ENCODE peak calls at places on chromosomes 11 and 22, in ten cellular contexts. P is fibroblast of lung, G is prostate gland, S is BJ, B is transverse colon, I is psoas muscle, H is AG10803, D is GM23338, N is fibroblast of pulmonary artery, A is uterus. F is an unnamed sample.

GRCh38 chr11:126993599-126993998 is 7.0 kb downstream of the KIRREL3 start:
- DNase-seq in A (no peak), B (no peak), P (no peak), I (no peak), G (no peak), H (peak; percentile 70), D (no peak), N (no peak), S (peak; percentile 65), F (no peak)

GRCh38 chr11:45879803-45880685 is 5.4 kb upstream of the MAPK8IP1 start:
- DNase-seq in I (no peak), S (no peak), A (peak; percentile 47), H (peak; percentile 16), P (no peak), G (no peak), B (no peak), N (peak; percentile 12), D (no peak), F (no peak)

GRCh38 chr11:58285483-58286040 is 17.5 kb upstream of the OR10W1 start:
- DNase-seq in G (no peak), H (no peak), B (no peak), N (no peak), A (no peak), I (no peak), D (no peak), P (no peak), S (no peak), F (no peak)

GRCh38 chr11:123393312-123393927 is 36.6 kb upstream of the GRAMD1B start:
- DNase-seq in P (no peak), H (no peak), B (no peak), D (no peak), S (no peak), A (no peak), I (no peak), N (no peak), G (no peak), F (no peak)

GRCh38 chr11:62805991-62806441 is 776 bp upstream of the NXF1 start:
- DNase-seq in B (peak; percentile 16), I (no peak), A (no peak), H (no peak), S (no peak), N (peak; percentile 13), P (no peak), G (no peak), D (peak; percentile 47), F (peak; percentile 41)

GRCh38 chr11:45470151-45471001 is 184.2 kb upstream of the SYT13 start:
- DNase-seq in N (peak; percentile 82), B (no peak), A (peak; percentile 37), I (peak; percentile 54), D (no peak), S (no peak), P (peak; percentile 37), H (peak; percentile 72), G (no peak), F (peak; percentile 31)

GRCh38 chr22:36328635-36329216 is 59.0 kb downstream of the MYH9 start:
- DNase-seq in H (peak; percentile 69), G (peak; percentile 61), P (peak; percentile 90), D (no peak), S (peak; percentile 55), A (peak; percentile 79), B (peak; percentile 56), I (peak; percentile 79), N (peak; percentile 88), F (peak; percentile 92)

GRCh38 chr22:49014227-49015201 is 813.2 kb downstream of the BRD1 start:
- DNase-seq in B (no peak), P (no peak), A (no peak), S (no peak), G (no peak), H (no peak), D (no peak), I (no peak), N (no peak), F (no peak)

GRCh38 chr11:116580828-116581227 is 192.0 kb downstream of the BUD13 start:
- DNase-seq in B (no peak), N (no peak), P (no peak), G (no peak), S (no peak), H (no peak), D (peak; percentile 95), A (no peak), I (no peak), F (no peak)

GRCh38 chr11:95739108-95739507 is 50.5 kb downstream of the FAM76B start:
- DNase-seq in I (no peak), B (no peak), H (no peak), A (no peak), G (no peak), D (peak; percentile 45), P (no peak), S (no peak), N (no peak), F (no peak)

GRCh38 chr22:37419916-37420655 is 7.2 kb downstream of the ELFN2 start:
- DNase-seq in N (no peak), G (no peak), I (no peak), B (no peak), D (peak; percentile 74), A (no peak), S (no peak), P (no peak), H (no peak), F (no peak)

GRCh38 chr22:21862386-21863242 is 4.8 kb downstream of the MAPK1 start:
- DNase-seq in B (no peak), P (no peak), A (no peak), N (no peak), H (no peak), G (no peak), S (no peak), I (no peak), D (no peak), F (no peak)

GRCh38 chr11:9525116-9525515 is 48.4 kb upstream of the WEE1 start:
- DNase-seq in N (peak; percentile 22), P (peak; percentile 36), A (no peak), D (no peak), H (no peak), I (no peak), B (no peak), G (no peak), S (no peak), F (peak; percentile 46)

GRCh38 chr11:68138256-68138655 is 17.1 kb upstream of the CHKA start:
- DNase-seq in N (no peak), B (no peak), G (peak; percentile 61), D (no peak), I (no peak), S (no peak), H (no peak), P (no peak), A (no peak), F (no peak)

GRCh38 chr11:5665746-5666395 is 19.0 kb downstream of the TRIM5 start:
- DNase-seq in P (no peak), A (no peak), D (no peak), I (no peak), N (no peak), S (no peak), G (no peak), H (no peak), B (no peak), F (peak; percentile 55)
- TF ChIP-seq CTCF in P (no peak), A (no peak), D (no peak), I (no peak), N (no peak), S (no peak), G (no peak), H (no peak), B (no peak), F (no peak)

GRCh38 chr11:61752117-61752924 is at the start of gene MYRF:
- DNase-seq in D (peak; percentile 80), B (peak; percentile 75), N (peak; percentile 35), A (peak; percentile 70), P (no peak), S (no peak), I (peak; percentile 71), G (peak; percentile 19), H (no peak), F (no peak)
- H3K4me3 ChIP-seq in D (peak within 1 kb of the TSS; percentile 71), B (peak within 1 kb of the TSS; percentile 34), N (peak within 1 kb of the TSS; percentile 64), A (peak within 1 kb of the TSS; percentile 53), P (no peak within 1 kb of the TSS), S (peak within 1 kb of the TSS; percentile 39), I (peak within 1 kb of the TSS; percentile 55), G (peak within 1 kb of the TSS; percentile 25), H (peak within 1 kb of the TSS; percentile 43), F (peak within 1 kb of the TSS; percentile 73)

DNA sequence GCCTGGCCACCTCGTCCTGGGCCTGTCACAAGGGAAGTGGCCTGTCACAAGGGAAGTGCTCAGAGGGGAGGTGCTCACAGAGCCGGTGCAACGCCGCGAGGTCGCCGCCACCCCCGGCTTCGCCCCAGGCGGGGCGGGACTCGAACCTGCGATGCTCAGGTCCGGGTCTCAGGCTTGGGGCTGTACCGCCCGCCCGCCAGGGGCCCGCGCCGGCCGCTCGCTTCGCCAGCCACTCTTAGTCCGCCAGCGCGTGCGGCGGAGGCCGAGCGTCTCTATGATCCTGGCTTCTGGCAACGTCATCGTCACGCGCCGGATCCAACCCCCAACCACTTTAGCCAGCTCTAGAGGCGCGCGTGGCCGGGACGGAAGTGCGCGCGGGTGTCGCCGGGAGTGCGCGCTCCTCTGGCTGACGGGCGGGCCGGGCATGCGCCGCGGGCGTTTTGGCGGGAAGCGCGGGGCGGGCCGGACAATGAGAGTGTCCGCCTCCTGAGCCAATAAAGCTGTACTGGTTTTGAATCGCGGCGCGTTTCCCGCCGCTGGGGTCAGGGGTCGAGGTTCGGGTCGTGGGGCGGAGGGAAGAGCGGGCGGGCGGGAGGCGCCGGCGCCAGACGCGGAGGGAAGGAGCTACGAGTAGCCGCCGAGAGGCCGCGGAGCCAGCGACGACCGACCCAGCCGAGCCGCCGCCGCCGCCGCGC is at the start of gene TRMT2A:
- DNase-seq in D (peak; percentile 99), P (peak; percentile 98), S (peak; percentile 77), I (peak; percentile 99), G (peak; percentile 97), A (peak; percentile 99), N (peak; percentile 99), H (peak; percentile 98), B (peak; percentile 98), F (peak; percentile 99)
- TF ChIP-seq CTCF in D (no peak), P (no peak), S (no peak), I (no peak), G (peak; percentile 38), A (peak; percentile 22), N (no peak), H (no peak), B (no peak), F (peak; percentile 1)

GRCh38 chr11:65787649-65788622 is 1.1 kb downstream of the OVOL1 start:
- DNase-seq in A (no peak), N (no peak), B (peak; percentile 91), H (no peak), I (peak; percentile 30), P (no peak), G (no peak), D (peak; percentile 91), S (no peak), F (no peak)

GRCh38 chr11:65786008-65786785 is 666 bp upstream of the OVOL1 start:
- DNase-seq in S (no peak), B (no peak), D (peak; percentile 62), G (peak; percentile 50), I (peak; percentile 56), H (no peak), P (no peak), N (no peak), A (no peak), F (no peak)

GRCh38 chr11:65785329-65786007 is 1.4 kb upstream of the OVOL1 start:
- DNase-seq in P (no peak), H (no peak), S (no peak), N (no peak), D (no peak), A (no peak), B (no peak), G (no peak), I (no peak), F (no peak)

GRCh38 chr11:65788801-65789200 is 1.9 kb downstream of the OVOL1 start:
- DNase-seq in D (no peak), A (no peak), G (no peak), H (no peak), N (no peak), P (no peak), B (no peak), I (peak; percentile 15), S (no peak), F (no peak)

GRCh38 chr11:65786786-65787636 is at the start of gene OVOL1:
- DNase-seq in B (peak; percentile 91), S (no peak), P (no peak), D (peak; percentile 87), H (no peak), I (peak; percentile 45), N (no peak), G (peak; percentile 91), A (no peak), F (no peak)
- H3K4me3 ChIP-seq in B (peak within 1 kb of the TSS; percentile 44), S (no peak within 1 kb of the TSS), P (no peak within 1 kb of the TSS), D (peak within 1 kb of the TSS; percentile 86), H (no peak within 1 kb of the TSS), I (peak within 1 kb of the TSS; percentile 47), N (no peak within 1 kb of the TSS), G (peak within 1 kb of the TSS; percentile 43), A (peak within 1 kb of the TSS; percentile 14), F (no peak within 1 kb of the TSS)